ENCODE peak calls at places on chromosomes 7 and 10, in five cellular contexts. One of them, this sample, is unnamed.

GRCh38 chr10:25084447-25084846 is 68.0 kb downstream of the THNSL1 start:
- DNase-seq in H9: no peak
- DNase-seq in mesenchymal stem cell: no peak
- DNase-seq in neuronal stem cell: no peak
- DNase-seq in trophoblast cell: no peak
- DNase-seq in this sample: no peak

GRCh38 chr7:17588730-17589129 is 290.3 kb downstream of the AHR start:
- DNase-seq in H9: no peak
- DNase-seq in mesenchymal stem cell: no peak
- DNase-seq in neuronal stem cell: no peak
- DNase-seq in trophoblast cell: no peak
- DNase-seq in this sample: no peak

GRCh38 chr10:44008270-44008916 is 359.7 kb upstream of the ZNF32 start:
- DNase-seq in H9: no peak
- DNase-seq in mesenchymal stem cell: no peak
- DNase-seq in neuronal stem cell: no peak
- DNase-seq in trophoblast cell: peak; percentile 94
- DNase-seq in this sample: no peak

GRCh38 chr7:158413962-158414961 is 173.4 kb downstream of the PTPRN2 start:
- DNase-seq in H9: no peak
- DNase-seq in mesenchymal stem cell: no peak
- DNase-seq in neuronal stem cell: peak; percentile 39
- DNase-seq in trophoblast cell: no peak
- DNase-seq in this sample: no peak

GRCh38 chr7:113383638-113384037 is 265.3 kb upstream of the SMIM30 start:
- DNase-seq in H9: no peak
- DNase-seq in mesenchymal stem cell: no peak
- DNase-seq in neuronal stem cell: no peak
- DNase-seq in trophoblast cell: no peak
- DNase-seq in this sample: no peak

GRCh38 chr7:108203433-108204002 is 73.4 kb upstream of the LAMB4 start:
- DNase-seq in H9: no peak
- DNase-seq in mesenchymal stem cell: no peak
- DNase-seq in neuronal stem cell: no peak
- DNase-seq in trophoblast cell: no peak
- DNase-seq in this sample: no peak

GRCh38 chr7:118080947-118081346 is 103.0 kb upstream of the LSM8 start:
- DNase-seq in H9: peak; percentile 49
- DNase-seq in mesenchymal stem cell: peak; percentile 82
- DNase-seq in neuronal stem cell: no peak
- DNase-seq in trophoblast cell: peak; percentile 23
- DNase-seq in this sample: peak; percentile 5

GRCh38 chr10:110872145-110872983 is 636 bp downstream of the PDCD4 start:
- DNase-seq in H9: peak; percentile 83
- DNase-seq in mesenchymal stem cell: peak; percentile 94
- DNase-seq in neuronal stem cell: peak; percentile 88
- DNase-seq in trophoblast cell: peak; percentile 64
- DNase-seq in this sample: peak; percentile 82

GRCh38 chr10:89540550-89540949 is 5.2 kb upstream of the SLC16A12 start:
- DNase-seq in H9: no peak
- DNase-seq in mesenchymal stem cell: no peak
- DNase-seq in neuronal stem cell: no peak
- DNase-seq in trophoblast cell: no peak
- DNase-seq in this sample: no peak

GRCh38 chr7:15557186-15557585 is 4.6 kb downstream of the AGMO start:
- DNase-seq in H9: no peak
- DNase-seq in mesenchymal stem cell: no peak
- DNase-seq in neuronal stem cell: no peak
- DNase-seq in trophoblast cell: no peak
- DNase-seq in this sample: no peak

GRCh38 chr10:4503076-4503475 is 322.9 kb upstream of the AKR1E2 start:
- DNase-seq in H9: no peak
- DNase-seq in mesenchymal stem cell: no peak
- DNase-seq in neuronal stem cell: no peak
- DNase-seq in trophoblast cell: peak; percentile 15
- DNase-seq in this sample: no peak

GRCh38 chr10:132479603-132480221 is 57.9 kb upstream of the INPP5A start:
- DNase-seq in H9: no peak
- DNase-seq in mesenchymal stem cell: no peak
- DNase-seq in neuronal stem cell: no peak
- DNase-seq in trophoblast cell: no peak
- DNase-seq in this sample: no peak

GRCh38 chr10:90614631-90615030 is 243.2 kb downstream of the HTR7 start:
- DNase-seq in H9: no peak
- DNase-seq in mesenchymal stem cell: no peak
- DNase-seq in neuronal stem cell: no peak
- DNase-seq in trophoblast cell: no peak
- DNase-seq in this sample: no peak

GRCh38 chr10:57979466-57979865 is 288.2 kb downstream of the IPMK start:
- DNase-seq in H9: no peak
- DNase-seq in mesenchymal stem cell: peak; percentile 62
- DNase-seq in neuronal stem cell: no peak
- DNase-seq in trophoblast cell: no peak
- DNase-seq in this sample: no peak

GRCh38 chr7:36752026-36752735 is 27.9 kb upstream of the AOAH start:
- DNase-seq in H9: no peak
- DNase-seq in mesenchymal stem cell: no peak
- DNase-seq in neuronal stem cell: no peak
- DNase-seq in trophoblast cell: no peak
- DNase-seq in this sample: no peak
- H2BK12ac ChIP-seq in H9: no peak overlapping the region
- H2BK12ac ChIP-seq in mesenchymal stem cell: no peak overlapping the region
- H2BK12ac ChIP-seq in neuronal stem cell: no peak overlapping the region
- H2BK12ac ChIP-seq in trophoblast cell: no peak overlapping the region
- H2BK12ac ChIP-seq in this sample: no peak overlapping the region

DNA sequence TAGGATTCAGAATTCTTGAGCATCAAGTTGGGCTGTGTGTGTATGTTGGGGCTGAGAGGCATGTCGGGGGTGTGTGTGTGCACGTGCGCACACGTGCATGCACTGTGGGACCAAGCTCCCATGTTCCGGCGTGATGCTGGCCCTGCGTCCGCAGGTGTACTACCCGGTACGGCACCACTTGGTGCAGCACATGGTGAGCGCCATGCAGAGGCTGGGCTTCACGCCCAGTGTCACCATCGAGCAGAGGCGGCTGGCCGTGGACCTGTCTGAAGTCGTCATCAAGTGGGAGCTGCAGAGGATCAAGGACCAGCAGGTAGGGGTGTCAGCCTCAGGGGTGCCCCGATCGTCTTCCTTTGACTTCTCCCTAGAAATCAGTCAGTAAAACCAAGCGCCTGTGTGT is 77.7 kb downstream of the TRRAP start:
- DNase-seq in H9: no peak
- DNase-seq in mesenchymal stem cell: no peak
- DNase-seq in neuronal stem cell: no peak
- DNase-seq in trophoblast cell: no peak
- DNase-seq in this sample: no peak
- H2BK12ac ChIP-seq in H9: no peak overlapping the region
- H2BK12ac ChIP-seq in mesenchymal stem cell: no peak overlapping the region
- H2BK12ac ChIP-seq in neuronal stem cell: no peak overlapping the region
- H2BK12ac ChIP-seq in trophoblast cell: no peak overlapping the region
- H2BK12ac ChIP-seq in this sample: no peak overlapping the region

GRCh38 chr10:96850113-96850512 is 18.0 kb downstream of the LCOR start:
- DNase-seq in H9: no peak
- DNase-seq in mesenchymal stem cell: no peak
- DNase-seq in neuronal stem cell: no peak
- DNase-seq in trophoblast cell: no peak
- DNase-seq in this sample: no peak

GRCh38 chr10:96850825-96851224 is 18.7 kb downstream of the LCOR start:
- DNase-seq in H9: no peak
- DNase-seq in mesenchymal stem cell: peak; percentile 93
- DNase-seq in neuronal stem cell: no peak
- DNase-seq in trophoblast cell: peak; percentile 61
- DNase-seq in this sample: no peak

GRCh38 chr10:96846926-96847325 is 14.8 kb downstream of the LCOR start:
- DNase-seq in H9: no peak
- DNase-seq in mesenchymal stem cell: no peak
- DNase-seq in neuronal stem cell: no peak
- DNase-seq in trophoblast cell: no peak
- DNase-seq in this sample: no peak

GRCh38 chr10:96846395-96846794 is 14.3 kb downstream of the LCOR start:
- DNase-seq in H9: no peak
- DNase-seq in mesenchymal stem cell: no peak
- DNase-seq in neuronal stem cell: no peak
- DNase-seq in trophoblast cell: no peak
- DNase-seq in this sample: no peak

DNA sequence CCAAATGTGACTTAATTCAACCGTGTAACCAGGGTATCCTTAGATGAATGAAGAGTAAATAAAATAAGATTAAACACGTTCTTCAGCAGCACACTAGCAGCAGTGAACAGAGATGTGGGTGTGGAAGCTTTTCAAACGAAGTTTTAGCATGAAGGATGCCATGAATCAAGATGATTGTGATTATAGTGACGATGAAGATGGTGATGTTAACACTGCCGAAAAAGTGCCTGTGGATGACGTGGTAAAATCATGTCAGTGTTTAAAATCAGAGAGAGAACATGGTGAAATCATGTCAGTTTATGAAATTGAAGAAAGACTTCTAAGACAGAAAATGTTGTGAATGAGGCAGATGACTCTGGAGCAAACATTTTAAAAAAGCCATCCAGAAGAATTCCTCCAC is 19.2 kb downstream of the LCOR start:
- DNase-seq in H9: no peak
- DNase-seq in mesenchymal stem cell: no peak
- DNase-seq in neuronal stem cell: no peak
- DNase-seq in trophoblast cell: no peak
- DNase-seq in this sample: no peak
- H2BK12ac ChIP-seq in H9: no peak overlapping the region
- H2BK12ac ChIP-seq in mesenchymal stem cell: no peak overlapping the region
- H2BK12ac ChIP-seq in neuronal stem cell: no peak overlapping the region
- H2BK12ac ChIP-seq in trophoblast cell: no peak overlapping the region
- H2BK12ac ChIP-seq in this sample: no peak overlapping the region

GRCh38 chr7:141118809-141119586 is 45.1 kb downstream of the TMEM178B start:
- DNase-seq in H9: no peak
- DNase-seq in mesenchymal stem cell: no peak
- DNase-seq in neuronal stem cell: no peak
- DNase-seq in trophoblast cell: no peak
- DNase-seq in this sample: no peak

GRCh38 chr7:141113131-141113530 is 39.3 kb downstream of the TMEM178B start:
- DNase-seq in H9: no peak
- DNase-seq in mesenchymal stem cell: no peak
- DNase-seq in neuronal stem cell: no peak
- DNase-seq in trophoblast cell: no peak
- DNase-seq in this sample: no peak

GRCh38 chr7:141115949-141116348 is 42.1 kb downstream of the TMEM178B start:
- DNase-seq in H9: no peak
- DNase-seq in mesenchymal stem cell: no peak
- DNase-seq in neuronal stem cell: no peak
- DNase-seq in trophoblast cell: no peak
- DNase-seq in this sample: no peak

GRCh38 chr7:141114141-141114664 is 40.3 kb downstream of the TMEM178B start:
- DNase-seq in H9: no peak
- DNase-seq in mesenchymal stem cell: no peak
- DNase-seq in neuronal stem cell: no peak
- DNase-seq in trophoblast cell: no peak
- DNase-seq in this sample: no peak
- H2BK12ac ChIP-seq in H9: no peak overlapping the region
- H2BK12ac ChIP-seq in mesenchymal stem cell: no peak overlapping the region
- H2BK12ac ChIP-seq in neuronal stem cell: no peak overlapping the region
- H2BK12ac ChIP-seq in trophoblast cell: no peak overlapping the region
- H2BK12ac ChIP-seq in this sample: no peak overlapping the region